ENCODE peak calls at places on chromosomes 16 and 17, in four cellular contexts. N is heart left ventricle; D is mammary epithelial cell; U is CD4-positive, CD25-positive, alpha-beta regulatory T cell. Z is an unnamed sample.

GRCh38 chr17:39702901-39703893 is 3.3 kb downstream of the ERBB2 start:
- DNase-seq in D (no peak), U (no peak), N (no peak), Z (no peak)

GRCh38 chr16:66933776-66934137 is 445 bp downstream of the CIAO2B start:
- DNase-seq in N (no peak), D (peak; percentile 71), U (no peak), Z (no peak)

GRCh38 chr17:7111784-7112526 is 2.7 kb downstream of the ASGR2 start:
- DNase-seq in D (no peak), N (no peak), U (no peak), Z (no peak)

GRCh38 chr17:6276711-6277110 is 158.2 kb downstream of the AIPL1 start:
- DNase-seq in N (no peak), U (no peak), D (no peak), Z (no peak)

GRCh38 chr17:4551141-4551540 is 4.0 kb downstream of the MYBBP1A start:
- DNase-seq in D (no peak), U (peak; percentile 18), N (no peak), Z (no peak)

GRCh38 chr17:79978545-79978852 is 57.2 kb downstream of the TBC1D16 start:
- DNase-seq in D (no peak), N (no peak), U (no peak), Z (no peak)

GRCh38 chr17:41522301-41523224 is 3.9 kb upstream of the KRT15 start:
- DNase-seq in D (peak; percentile 80), U (no peak), N (no peak), Z (no peak)

GRCh38 chr17:29357821-29358232 is 32.3 kb upstream of the TAOK1 start:
- DNase-seq in N (no peak), D (peak; percentile 12), U (peak; percentile 15), Z (no peak)

GRCh38 chr16:73018796-73019455 is 29.0 kb downstream of the ZFHX3 start:
- DNase-seq in U (no peak), N (no peak), D (no peak), Z (no peak)

GRCh38 chr17:8016632-8017424 is 14.4 kb downstream of the GUCY2D start:
- DNase-seq in N (no peak), D (no peak), U (peak; percentile 59), Z (peak; percentile 57)

GRCh38 chr16:67241008-67241900 is 6.0 kb downstream of the FHOD1 start:
- DNase-seq in D (peak; percentile 78), N (peak; percentile 80), U (no peak), Z (no peak)

GRCh38 chr16:14958970-14959369 is 15.9 kb upstream of the PDXDC1 start:
- DNase-seq in N (no peak), D (peak; percentile 22), U (no peak), Z (no peak)

GRCh38 chr16:69166946-69167930 is 19.7 kb upstream of the SNTB2 start:
- DNase-seq in U (no peak), N (no peak), D (peak; percentile 59), Z (no peak)

GRCh38 chr16:4351880-4352279 is 759 bp upstream of the PAM16 start:
- DNase-seq in D (no peak), N (no peak), U (no peak), Z (no peak)

DNA sequence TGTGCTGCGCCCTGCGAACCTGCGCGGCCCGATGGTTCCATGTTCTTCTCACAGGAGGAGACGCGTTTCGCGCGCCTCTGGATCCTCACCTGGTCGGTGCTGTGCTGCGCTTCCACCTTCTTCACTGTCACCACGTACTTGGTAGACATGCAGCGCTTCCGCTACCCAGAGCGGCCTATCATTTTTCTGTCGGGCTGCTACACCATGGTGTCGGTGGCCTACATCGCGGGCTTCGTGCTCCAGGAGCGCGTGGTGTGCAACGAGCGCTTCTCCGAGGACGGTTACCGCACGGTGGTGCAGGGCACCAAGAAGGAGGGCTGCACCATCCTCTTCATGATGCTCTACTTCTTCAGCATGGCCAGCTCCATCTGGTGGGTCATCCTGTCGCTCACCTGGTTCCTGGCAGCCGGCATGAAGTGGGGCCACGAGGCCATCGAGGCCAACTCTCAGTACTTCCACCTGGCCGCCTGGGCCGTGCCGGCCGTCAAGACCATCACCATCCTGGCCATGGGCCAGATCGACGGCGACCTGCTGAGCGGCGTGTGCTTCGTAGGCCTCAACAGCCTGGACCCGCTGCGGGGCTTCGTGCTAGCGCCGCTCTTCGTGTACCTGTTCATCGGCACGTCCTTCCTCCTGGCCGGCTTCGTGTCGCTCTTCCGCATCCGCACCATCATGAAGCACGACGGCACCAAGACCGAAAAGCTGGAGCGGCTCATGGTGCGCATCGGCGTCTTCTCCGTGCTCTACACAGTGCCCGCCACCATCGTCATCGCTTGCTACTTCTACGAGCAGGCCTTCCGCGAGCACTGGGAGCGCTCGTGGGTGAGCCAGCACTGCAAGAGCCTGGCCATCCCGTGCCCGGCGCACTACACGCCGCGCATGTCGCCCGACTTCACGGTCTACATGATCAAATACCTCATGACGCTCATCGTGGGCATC is 1.3 kb downstream of the FZD2 start:
- DNase-seq in N (no peak), D (no peak), U (peak; percentile 3), Z (no peak)
- H3K4me3 ChIP-seq in N (peak overlapping the region; percentile 50), D (no peak overlapping the region), U (no peak overlapping the region), Z (no peak overlapping the region)

DNA sequence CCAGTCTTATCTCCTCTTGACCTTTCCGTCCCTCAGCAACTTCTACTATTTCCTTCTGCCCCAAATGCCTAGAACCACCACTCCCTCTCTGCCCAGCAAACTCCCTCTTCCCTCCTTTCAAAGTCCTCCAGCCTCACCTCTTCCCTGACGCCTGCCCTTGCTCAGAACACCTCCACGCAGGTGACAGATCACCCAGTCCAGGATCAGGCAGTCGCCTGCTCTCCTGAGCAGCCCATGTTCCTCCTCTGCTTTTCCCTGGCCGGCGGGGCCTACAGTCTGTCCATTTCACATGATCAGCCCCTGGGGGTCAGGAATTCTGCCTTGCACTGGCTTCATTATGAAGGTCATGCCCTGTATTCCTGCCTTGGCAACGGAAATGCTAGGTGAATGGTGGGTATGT is 422 bp downstream of the CD300LF start:
- DNase-seq in D (no peak), U (no peak), N (no peak), Z (no peak)
- H3K4me3 ChIP-seq in D (no peak overlapping the region), U (no peak overlapping the region), N (no peak overlapping the region), Z (no peak overlapping the region)

GRCh38 chr17:63162406-63163157 is 196.5 kb downstream of the TANC2 start:
- DNase-seq in D (no peak), N (no peak), U (no peak), Z (no peak)
- H3K4me3 ChIP-seq in D (no peak overlapping the region), N (no peak overlapping the region), U (no peak overlapping the region), Z (no peak overlapping the region)

GRCh38 chr17:72579990-72580320 is 459.1 kb downstream of the SOX9 start:
- DNase-seq in D (peak; percentile 42), U (no peak), N (no peak), Z (no peak)
- H3K4me3 ChIP-seq in D (no peak overlapping the region), U (no peak overlapping the region), N (no peak overlapping the region), Z (no peak overlapping the region)

GRCh38 chr16:11585460-11586374 is 1.0 kb downstream of the LITAF start:
- DNase-seq in U (peak; percentile 36), N (no peak), D (peak; percentile 33), Z (no peak)

GRCh38 chr16:11581677-11582076 is 5.0 kb downstream of the LITAF start:
- DNase-seq in U (peak; percentile 35), D (no peak), N (no peak), Z (no peak)

GRCh38 chr16:11582157-11582814 is 4.4 kb downstream of the LITAF start:
- DNase-seq in U (peak; percentile 28), N (no peak), D (no peak), Z (no peak)

GRCh38 chr16:11583171-11583570 is 3.5 kb downstream of the LITAF start:
- DNase-seq in N (no peak), D (peak; percentile 36), U (no peak), Z (no peak)

DNA sequence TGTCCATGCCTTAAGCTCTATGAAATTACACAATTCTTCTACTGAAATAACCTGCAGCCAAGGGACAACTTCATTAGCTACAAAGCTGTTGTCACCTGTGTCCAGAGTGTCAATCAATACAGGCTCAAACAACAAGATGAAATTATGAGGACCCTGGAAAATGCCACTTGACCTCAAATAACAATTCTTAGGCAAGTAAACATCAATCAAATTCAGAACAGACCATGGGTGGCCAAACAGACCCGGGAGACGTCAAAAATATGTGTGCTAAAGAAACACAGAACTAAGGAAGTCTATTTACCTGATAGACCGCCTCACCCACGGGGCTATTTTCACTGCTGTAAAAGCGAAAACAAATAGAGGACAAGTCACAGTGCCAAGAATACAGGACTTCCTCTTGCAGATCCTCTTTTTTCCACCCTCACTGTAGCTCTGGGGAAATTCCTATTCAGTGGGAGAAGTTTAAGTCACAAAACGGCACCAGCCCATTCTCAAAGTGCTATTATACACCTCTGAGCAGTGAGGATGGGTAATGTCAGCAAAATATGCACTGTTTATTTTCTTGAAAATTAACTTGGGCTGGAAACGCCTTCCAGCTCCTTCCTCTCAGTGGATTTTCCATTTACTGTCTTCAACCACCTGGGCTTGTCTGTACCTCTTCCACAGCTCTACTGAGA is 2.7 kb downstream of the LITAF start:
- DNase-seq in U (peak; percentile 57), D (peak; percentile 20), N (no peak), Z (no peak)
- H3K4me3 ChIP-seq in U (peak overlapping the region; percentile 96), D (peak overlapping the region; percentile 30), N (no peak overlapping the region), Z (no peak overlapping the region)

DNA sequence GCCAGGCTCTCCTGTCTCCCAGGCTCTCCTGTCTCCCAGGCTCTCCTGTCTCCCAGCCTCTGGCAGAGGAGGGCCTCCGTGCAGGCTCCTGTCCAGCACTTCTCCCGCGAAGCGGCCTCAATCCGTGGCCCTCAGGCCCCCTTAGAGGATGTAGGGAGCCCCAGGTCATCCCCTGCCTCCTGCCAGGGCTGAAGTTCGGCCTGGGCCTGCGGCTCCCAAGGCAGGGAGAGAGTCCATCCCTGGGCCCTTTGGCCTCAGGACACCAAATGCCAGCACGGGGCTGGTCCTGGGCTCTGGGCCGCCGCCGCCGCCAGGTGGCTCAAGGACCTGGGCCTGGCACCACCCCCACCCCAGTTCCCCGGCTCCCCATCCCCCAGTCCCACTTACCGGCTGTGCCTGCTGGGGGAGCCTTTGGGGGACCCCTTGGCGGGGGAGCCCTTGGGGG is 370 bp downstream of the EVPL start:
- DNase-seq in D (no peak), U (no peak), N (no peak), Z (no peak)
- H3K4me3 ChIP-seq in D (no peak overlapping the region), U (no peak overlapping the region), N (no peak overlapping the region), Z (no peak overlapping the region)

GRCh38 chr17:64781013-64781392 is 118.9 kb upstream of the SMURF2 start:
- DNase-seq in N (no peak), D (no peak), U (peak; percentile 27), Z (no peak)

GRCh38 chr17:64778102-64778366 is 115.9 kb upstream of the SMURF2 start:
- DNase-seq in U (no peak), N (no peak), D (no peak), Z (no peak)

GRCh38 chr17:64778367-64779290 is 116.5 kb upstream of the SMURF2 start:
- DNase-seq in U (peak; percentile 30), N (peak; percentile 33), D (no peak), Z (no peak)

GRCh38 chr17:64780096-64781012 is 118.2 kb upstream of the SMURF2 start:
- DNase-seq in D (peak; percentile 45), N (peak; percentile 52), U (peak; percentile 94), Z (no peak)

GRCh38 chr17:64779344-64780095 is 117.4 kb upstream of the SMURF2 start:
- DNase-seq in U (no peak), N (no peak), D (no peak), Z (no peak)
- H3K4me3 ChIP-seq in U (no peak overlapping the region), N (peak overlapping the region; percentile 51), D (peak overlapping the region; percentile 14), Z (no peak overlapping the region)